ENCODE peak calls at places on chromosomes 3 and 15, in five cellular contexts. One of them, this sample, is unnamed.
A peak's percentile ranks its signal among the peaks of the same experiment; 100 is the strongest.

GRCh38 chr3:107367353-107367752 is 9.9 kb upstream of the CCDC54 start:
- DNase-seq in WTC11: no peak
- DNase-seq in HCT116: peak; percentile 6
- DNase-seq in body of pancreas: no peak
- DNase-seq in epithelial cell of esophagus: peak; percentile 83
- DNase-seq in this sample: peak; percentile 80

GRCh38 chr15:67096536-67097294 is 31.3 kb downstream of the SMAD3 start:
- DNase-seq in WTC11: no peak
- DNase-seq in HCT116: no peak
- DNase-seq in body of pancreas: no peak
- DNase-seq in epithelial cell of esophagus: peak; percentile 58
- DNase-seq in this sample: no peak

GRCh38 chr3:63967675-63968611 is 55.4 kb downstream of the PSMD6 start:
- DNase-seq in WTC11: no peak
- DNase-seq in HCT116: no peak
- DNase-seq in body of pancreas: peak; percentile 57
- DNase-seq in epithelial cell of esophagus: peak; percentile 35
- DNase-seq in this sample: no peak

GRCh38 chr15:31571676-31572075 is 245.0 kb downstream of the KLF13 start:
- DNase-seq in WTC11: no peak
- DNase-seq in HCT116: no peak
- DNase-seq in body of pancreas: no peak
- DNase-seq in epithelial cell of esophagus: peak; percentile 12
- DNase-seq in this sample: peak; percentile 55

GRCh38 chr3:42501321-42501680 is 1.1 kb upstream of the VIPR1 start:
- DNase-seq in WTC11: peak; percentile 57
- DNase-seq in HCT116: no peak
- DNase-seq in body of pancreas: no peak
- DNase-seq in epithelial cell of esophagus: no peak
- DNase-seq in this sample: no peak

GRCh38 chr3:52534281-52535183 is 875 bp upstream of the NT5DC2 start:
- DNase-seq in WTC11: peak; percentile 49
- DNase-seq in HCT116: no peak
- DNase-seq in body of pancreas: peak; percentile 18
- DNase-seq in epithelial cell of esophagus: peak; percentile 61
- DNase-seq in this sample: no peak

GRCh38 chr15:22949074-22949547 is 31.1 kb downstream of the CYFIP1 start:
- DNase-seq in WTC11: peak; percentile 39
- DNase-seq in HCT116: no peak
- DNase-seq in body of pancreas: no peak
- DNase-seq in epithelial cell of esophagus: peak; percentile 60
- DNase-seq in this sample: no peak

GRCh38 chr3:126511291-126511690 is 6.3 kb downstream of the UROC1 start:
- DNase-seq in WTC11: no peak
- DNase-seq in HCT116: no peak
- DNase-seq in body of pancreas: no peak
- DNase-seq in epithelial cell of esophagus: no peak
- DNase-seq in this sample: no peak

GRCh38 chr15:85379403-85380131 is 836 bp upstream of the AKAP13 start:
- DNase-seq in WTC11: no peak
- DNase-seq in HCT116: no peak
- DNase-seq in body of pancreas: peak; percentile 30
- DNase-seq in epithelial cell of esophagus: no peak
- DNase-seq in this sample: no peak

GRCh38 chr3:61560452-61561373 is 658 bp upstream of the PTPRG start:
- DNase-seq in WTC11: peak; percentile 81
- DNase-seq in HCT116: peak; percentile 45
- DNase-seq in body of pancreas: peak; percentile 79
- DNase-seq in epithelial cell of esophagus: peak; percentile 82
- DNase-seq in this sample: peak; percentile 71

GRCh38 chr3:123072152-123072551 is 5.3 kb downstream of the PDIA5 start:
- DNase-seq in WTC11: no peak
- DNase-seq in HCT116: no peak
- DNase-seq in body of pancreas: peak; percentile 30
- DNase-seq in epithelial cell of esophagus: no peak
- DNase-seq in this sample: no peak

GRCh38 chr3:72340476-72341379 is 507.5 kb downstream of the SHQ1 start:
- DNase-seq in WTC11: no peak
- DNase-seq in HCT116: no peak
- DNase-seq in body of pancreas: no peak
- DNase-seq in epithelial cell of esophagus: no peak
- DNase-seq in this sample: no peak

GRCh38 chr3:28989646-28990089 is 291.2 kb upstream of the RBMS3 start:
- DNase-seq in WTC11: no peak
- DNase-seq in HCT116: no peak
- DNase-seq in body of pancreas: no peak
- DNase-seq in epithelial cell of esophagus: peak; percentile 35
- DNase-seq in this sample: no peak

GRCh38 chr3:106206613-106207012 is 337.8 kb upstream of the CBLB start:
- DNase-seq in WTC11: no peak
- DNase-seq in HCT116: no peak
- DNase-seq in body of pancreas: no peak
- DNase-seq in epithelial cell of esophagus: no peak
- DNase-seq in this sample: no peak

GRCh38 chr3:169112153-169112892 is 551.2 kb downstream of the MECOM start:
- DNase-seq in WTC11: no peak
- DNase-seq in HCT116: peak; percentile 6
- DNase-seq in body of pancreas: no peak
- DNase-seq in epithelial cell of esophagus: peak; percentile 81
- DNase-seq in this sample: peak; percentile 67

GRCh38 chr15:87881001-87881400 is 375.5 kb downstream of the NTRK3 start:
- DNase-seq in WTC11: no peak
- DNase-seq in HCT116: no peak
- DNase-seq in body of pancreas: no peak
- DNase-seq in epithelial cell of esophagus: no peak
- DNase-seq in this sample: no peak

GRCh38 chr3:25664066-25664809 is 469 bp downstream of the TOP2B start:
- DNase-seq in WTC11: peak; percentile 70
- DNase-seq in HCT116: peak; percentile 3
- DNase-seq in body of pancreas: peak; percentile 66
- DNase-seq in epithelial cell of esophagus: peak; percentile 59
- DNase-seq in this sample: no peak

GRCh38 chr3:156964562-156964961 is 138.4 kb downstream of the LEKR1 start:
- DNase-seq in WTC11: no peak
- DNase-seq in HCT116: no peak
- DNase-seq in body of pancreas: no peak
- DNase-seq in epithelial cell of esophagus: peak; percentile 17
- DNase-seq in this sample: no peak

GRCh38 chr3:149967067-149967685 is 3.5 kb downstream of the PFN2 start:
- DNase-seq in WTC11: no peak
- DNase-seq in HCT116: peak; percentile 35
- DNase-seq in body of pancreas: no peak
- DNase-seq in epithelial cell of esophagus: peak; percentile 63
- DNase-seq in this sample: peak; percentile 25

GRCh38 chr15:90022345-90022744 is 21.2 kb downstream of the ZNF710 start:
- DNase-seq in WTC11: no peak
- DNase-seq in HCT116: no peak
- DNase-seq in body of pancreas: no peak
- DNase-seq in epithelial cell of esophagus: no peak
- DNase-seq in this sample: no peak

GRCh38 chr3:60228823-60229222 is 1022.4 kb downstream of the FHIT start:
- DNase-seq in WTC11: no peak
- DNase-seq in HCT116: no peak
- DNase-seq in body of pancreas: no peak
- DNase-seq in epithelial cell of esophagus: no peak
- DNase-seq in this sample: no peak

GRCh38 chr3:104825116-104825515 is 541.6 kb upstream of the ALCAM start:
- DNase-seq in WTC11: peak; percentile 57
- DNase-seq in HCT116: no peak
- DNase-seq in body of pancreas: no peak
- DNase-seq in epithelial cell of esophagus: no peak
- DNase-seq in this sample: no peak

GRCh38 chr3:169848741-169849140 is 21.0 kb downstream of the LRRC31 start:
- DNase-seq in WTC11: no peak
- DNase-seq in HCT116: no peak
- DNase-seq in body of pancreas: no peak
- DNase-seq in epithelial cell of esophagus: no peak
- DNase-seq in this sample: no peak

GRCh38 chr15:39801641-39802309 is 19.1 kb upstream of the FSIP1 start:
- DNase-seq in WTC11: peak; percentile 49
- DNase-seq in HCT116: peak; percentile 46
- DNase-seq in body of pancreas: peak; percentile 57
- DNase-seq in epithelial cell of esophagus: peak; percentile 56
- DNase-seq in this sample: peak; percentile 41

GRCh38 chr3:193704431-193704830 is 111.4 kb downstream of the OPA1 start:
- DNase-seq in WTC11: peak; percentile 26
- DNase-seq in HCT116: no peak
- DNase-seq in body of pancreas: no peak
- DNase-seq in epithelial cell of esophagus: no peak
- DNase-seq in this sample: no peak

GRCh38 chr15:100111103-100112060 is 230.4 kb downstream of the ADAMTS17 start:
- DNase-seq in WTC11: no peak
- DNase-seq in HCT116: peak; percentile 77
- DNase-seq in body of pancreas: no peak
- DNase-seq in epithelial cell of esophagus: peak; percentile 77
- DNase-seq in this sample: peak; percentile 87

GRCh38 chr3:105511031-105511430 is 144.3 kb downstream of the ALCAM start:
- DNase-seq in WTC11: no peak
- DNase-seq in HCT116: no peak
- DNase-seq in body of pancreas: no peak
- DNase-seq in epithelial cell of esophagus: peak; percentile 10
- DNase-seq in this sample: no peak

GRCh38 chr15:45205192-45205591 is 17.4 kb upstream of the SHF start:
- DNase-seq in WTC11: peak; percentile 77
- DNase-seq in HCT116: peak; percentile 58
- DNase-seq in body of pancreas: peak; percentile 73
- DNase-seq in epithelial cell of esophagus: peak; percentile 82
- DNase-seq in this sample: peak; percentile 71

GRCh38 chr3:124032351-124032880 is 40.5 kb upstream of the ROPN1 start:
- DNase-seq in WTC11: peak; percentile 12
- DNase-seq in HCT116: no peak
- DNase-seq in body of pancreas: peak; percentile 17
- DNase-seq in epithelial cell of esophagus: no peak
- DNase-seq in this sample: no peak

GRCh38 chr15:67826717-67827560 is 1.6 kb downstream of the SKOR1 start:
- DNase-seq in WTC11: no peak
- DNase-seq in HCT116: no peak
- DNase-seq in body of pancreas: no peak
- DNase-seq in epithelial cell of esophagus: no peak
- DNase-seq in this sample: no peak

GRCh38 chr15:71314956-71315537 is 199.8 kb downstream of the THSD4 start:
- DNase-seq in WTC11: no peak
- DNase-seq in HCT116: no peak
- DNase-seq in body of pancreas: no peak
- DNase-seq in epithelial cell of esophagus: no peak
- DNase-seq in this sample: no peak

GRCh38 chr3:160667452-160667851 is 9.5 kb upstream of the ARL14 start:
- DNase-seq in WTC11: no peak
- DNase-seq in HCT116: peak; percentile 91
- DNase-seq in body of pancreas: no peak
- DNase-seq in epithelial cell of esophagus: peak; percentile 59
- DNase-seq in this sample: peak; percentile 62

GRCh38 chr3:101849714-101850326 is 506 bp downstream of the NFKBIZ start:
- DNase-seq in WTC11: peak; percentile 55
- DNase-seq in HCT116: no peak
- DNase-seq in body of pancreas: peak; percentile 54
- DNase-seq in epithelial cell of esophagus: no peak
- DNase-seq in this sample: no peak

GRCh38 chr15:79218588-79219200 is 63.8 kb upstream of the ANKRD34C start:
- DNase-seq in WTC11: no peak
- DNase-seq in HCT116: peak; percentile 24
- DNase-seq in body of pancreas: no peak
- DNase-seq in epithelial cell of esophagus: peak; percentile 5
- DNase-seq in this sample: peak; percentile 36
- TF ChIP-seq CTCF in WTC11: no peak
- TF ChIP-seq CTCF in HCT116: peak; percentile 60
- TF ChIP-seq CTCF in body of pancreas: no peak
- TF ChIP-seq CTCF in epithelial cell of esophagus: peak; percentile 40
- TF ChIP-seq CTCF in this sample: peak; percentile 33

DNA sequence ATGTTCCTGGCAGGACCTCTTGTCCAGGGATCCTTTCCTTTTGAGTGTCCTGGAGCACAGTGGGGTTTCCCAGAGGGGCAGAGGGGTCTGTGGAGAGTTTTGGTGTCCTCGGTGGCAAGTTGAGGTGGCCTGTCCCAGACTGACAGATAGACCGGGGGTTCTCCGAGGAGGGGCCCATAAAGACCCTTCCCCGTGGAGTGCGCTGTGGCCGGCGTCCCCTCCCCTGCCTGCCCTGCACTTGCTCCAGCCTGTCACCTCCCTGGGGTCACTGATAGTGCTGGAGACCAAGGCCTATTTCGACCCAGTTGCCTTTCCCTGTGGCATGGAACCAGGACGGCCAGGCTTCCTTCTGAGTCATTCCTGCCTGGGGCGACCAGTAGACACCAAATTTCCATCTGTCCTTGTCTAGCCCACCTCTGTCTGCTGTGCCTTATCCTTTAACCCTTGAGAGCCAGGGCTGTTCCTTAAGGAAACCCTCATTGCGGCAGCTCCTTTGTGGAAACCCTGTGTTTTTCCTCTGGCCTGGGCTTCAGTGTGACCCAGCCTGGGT is 2.9 kb downstream of the MUC4 start:
- DNase-seq in WTC11: no peak
- DNase-seq in HCT116: no peak
- DNase-seq in body of pancreas: no peak
- DNase-seq in epithelial cell of esophagus: no peak
- DNase-seq in this sample: no peak
- TF ChIP-seq CTCF in WTC11: no peak
- TF ChIP-seq CTCF in HCT116: no peak
- TF ChIP-seq CTCF in body of pancreas: no peak
- TF ChIP-seq CTCF in epithelial cell of esophagus: no peak
- TF ChIP-seq CTCF in this sample: no peak

GRCh38 chr15:97849183-97849582 is 111.3 kb upstream of the ARRDC4 start:
- DNase-seq in WTC11: no peak
- DNase-seq in HCT116: no peak
- DNase-seq in body of pancreas: no peak
- DNase-seq in epithelial cell of esophagus: no peak
- DNase-seq in this sample: no peak
- TF ChIP-seq CTCF in WTC11: peak; percentile 21
- TF ChIP-seq CTCF in HCT116: peak; percentile 27
- TF ChIP-seq CTCF in body of pancreas: no peak
- TF ChIP-seq CTCF in epithelial cell of esophagus: no peak
- TF ChIP-seq CTCF in this sample: no peak

DNA sequence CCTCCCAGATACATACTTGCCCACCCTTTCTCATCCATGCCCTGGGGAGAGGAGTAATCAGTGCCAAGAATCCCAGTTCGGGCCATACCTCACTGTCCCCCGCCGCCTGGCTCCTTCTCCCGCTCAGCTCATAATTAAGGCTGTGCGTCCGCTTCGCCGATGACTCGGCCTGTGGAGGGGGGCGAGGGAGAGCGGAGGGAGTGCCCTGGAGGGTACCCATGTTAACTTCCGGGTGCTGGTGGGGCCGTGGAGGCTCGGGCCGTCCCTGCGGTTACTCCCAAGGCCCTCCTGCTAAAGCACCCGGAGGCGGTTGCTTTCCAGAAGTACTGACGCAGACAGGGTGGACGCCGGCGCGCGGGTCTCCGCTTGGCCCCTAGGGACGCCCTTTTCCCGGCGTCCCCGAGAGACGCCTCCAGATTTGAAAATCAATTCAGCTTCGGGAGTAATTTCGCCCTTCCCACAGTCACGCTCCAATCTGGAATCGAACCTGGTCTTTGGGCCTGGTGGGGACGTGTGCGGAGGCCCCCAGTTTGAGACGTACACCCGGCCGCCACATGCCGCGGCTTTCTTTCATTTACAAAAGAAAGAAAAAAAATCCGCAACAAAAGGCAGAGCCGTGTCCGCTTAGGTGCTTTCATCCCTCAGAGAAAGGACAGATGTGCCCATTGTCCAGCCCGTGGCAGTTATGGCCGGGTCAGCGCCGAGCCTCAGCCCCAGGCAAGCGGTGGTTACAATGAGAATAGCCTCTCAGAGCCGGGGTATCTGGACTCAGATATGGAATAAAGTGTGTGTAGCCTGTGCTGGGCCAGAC is 1.0 kb upstream of the ONECUT1 start:
- DNase-seq in WTC11: peak; percentile 69
- DNase-seq in HCT116: no peak
- DNase-seq in body of pancreas: peak; percentile 50
- DNase-seq in epithelial cell of esophagus: no peak
- DNase-seq in this sample: no peak
- TF ChIP-seq CTCF in WTC11: no peak
- TF ChIP-seq CTCF in HCT116: no peak
- TF ChIP-seq CTCF in body of pancreas: peak; percentile 33
- TF ChIP-seq CTCF in epithelial cell of esophagus: no peak
- TF ChIP-seq CTCF in this sample: no peak